ENCODE peak calls at places on chromosomes 4 and X, in six cellular contexts. B is heart right ventricle, H is H9, Z is upper lobe of left lung, V is PC-9, I is DND-41. A is an unnamed sample.

GRCh38 chr4:3442959-3443749 is 1.4 kb downstream of the HGFAC start:
- DNase-seq in Z (peak; percentile 93), B (no peak), I (peak; percentile 60), H (peak; percentile 73), V (no peak), A (no peak)

GRCh38 chrX:56803849-56804681 is 75.0 kb downstream of the NBDY start:
- DNase-seq in I (no peak), Z (no peak), H (no peak), B (no peak), V (no peak), A (no peak)

GRCh38 chr4:19026281-19026680 is 1004.7 kb upstream of the LCORL start:
- DNase-seq in I (no peak), V (no peak), H (no peak), Z (no peak), B (no peak), A (no peak)

GRCh38 chrX:115058276-115058675 is 40.9 kb upstream of the IL13RA2 start:
- DNase-seq in I (no peak), B (peak; percentile 30), V (no peak), H (no peak), Z (no peak), A (peak; percentile 19)

GRCh38 chrX:151742311-151742710 is 7.8 kb downstream of the CNGA2 start:
- DNase-seq in V (no peak), I (no peak), Z (no peak), B (no peak), H (no peak), A (no peak)

GRCh38 chr4:109495514-109495913 is 61.9 kb downstream of the SEC24B start:
- DNase-seq in I (no peak), B (no peak), H (no peak), V (no peak), Z (no peak), A (no peak)

GRCh38 chr4:54098375-54098774 is 1.6 kb upstream of the GSX2 start:
- DNase-seq in I (no peak), Z (no peak), B (no peak), H (no peak), V (no peak), A (no peak)

GRCh38 chr4:79864470-79865190 is 208.4 kb downstream of the ANTXR2 start:
- DNase-seq in I (no peak), B (no peak), H (no peak), Z (no peak), V (no peak), A (no peak)

GRCh38 chrX:48520976-48521352 is 644 bp upstream of the EBP start:
- DNase-seq in B (no peak), H (peak; percentile 63), I (no peak), V (no peak), Z (no peak), A (no peak)

GRCh38 chrX:71919436-71919835 is 8.8 kb downstream of the NHSL2 start:
- DNase-seq in Z (no peak), B (no peak), H (no peak), V (no peak), I (no peak), A (no peak)

GRCh38 chr4:168551945-168552695 is 55.3 kb downstream of the PALLD start:
- DNase-seq in V (no peak), Z (no peak), H (no peak), I (peak; percentile 7), B (no peak), A (no peak)

GRCh38 chrX:69501433-69501832 is 2.7 kb upstream of the NALF2 start:
- DNase-seq in V (no peak), B (peak; percentile 29), Z (no peak), H (peak; percentile 73), I (no peak), A (no peak)

GRCh38 chrX:38970845-38971244 is 169.6 kb downstream of the MID1IP1 start:
- DNase-seq in Z (no peak), H (no peak), I (no peak), V (no peak), B (no peak), A (no peak)

GRCh38 chrX:38965883-38966282 is 164.6 kb downstream of the MID1IP1 start:
- DNase-seq in B (no peak), V (no peak), I (no peak), Z (no peak), H (no peak), A (no peak)

GRCh38 chrX:38970074-38970473 is 168.8 kb downstream of the MID1IP1 start:
- DNase-seq in B (no peak), I (no peak), Z (no peak), H (no peak), V (no peak), A (no peak)

GRCh38 chrX:38968817-38969216 is 167.6 kb downstream of the MID1IP1 start:
- DNase-seq in B (no peak), Z (no peak), I (no peak), H (no peak), V (no peak), A (no peak)

GRCh38 chrX:38968344-38968743 is 167.1 kb downstream of the MID1IP1 start:
- DNase-seq in B (no peak), I (no peak), Z (no peak), V (no peak), H (no peak), A (no peak)
- H3K27ac ChIP-seq in B (no peak overlapping the region), I (no peak overlapping the region), Z (no peak overlapping the region), V (no peak overlapping the region), H (no peak overlapping the region), A (no peak overlapping the region)

GRCh38 chrX:74321191-74321590 is 17.2 kb downstream of the ZCCHC13 start:
- DNase-seq in B (no peak), H (no peak), V (no peak), Z (peak; percentile 33), I (no peak), A (no peak)

GRCh38 chrX:74325130-74326059 is 21.4 kb downstream of the ZCCHC13 start:
- DNase-seq in Z (no peak), I (no peak), V (no peak), B (no peak), H (peak; percentile 94), A (no peak)
- TF ChIP-seq CTCF in Z (no peak), I (no peak), V (no peak), B (no peak), H (peak; percentile 72), A (no peak)

DNA sequence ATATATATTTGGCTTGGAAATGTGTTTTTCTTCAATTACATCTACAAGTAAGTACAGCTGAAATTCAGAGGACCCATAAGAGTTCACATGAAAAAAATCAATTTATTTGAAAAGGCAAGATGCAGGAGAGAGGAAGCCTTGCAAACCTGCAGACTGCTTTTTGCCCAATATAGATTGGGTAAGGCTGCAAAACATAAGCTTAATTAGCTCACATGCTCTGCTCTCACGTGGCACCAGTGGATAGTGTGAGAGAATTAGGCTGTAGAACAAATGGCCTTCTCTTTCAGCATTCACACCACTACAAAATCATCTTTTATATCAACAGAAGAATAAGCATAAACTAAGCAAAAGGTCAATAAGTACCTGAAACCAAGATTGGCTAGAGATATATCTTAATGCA is 26.1 kb downstream of the NUDT6 start:
- DNase-seq in I (no peak), V (no peak), B (no peak), H (no peak), Z (no peak), A (no peak)
- H3K4me1 ChIP-seq in I (no peaks in the 10 kb centered on the region), V (peaks cover 19% of the 10 kb centered on the region), B (no peaks in the 10 kb centered on the region), H (no peaks in the 10 kb centered on the region), Z (no peaks in the 10 kb centered on the region), A (no peaks in the 10 kb centered on the region)

GRCh38 chr4:151676301-151676700 is 84.5 kb downstream of the GATB start:
- DNase-seq in H (no peak), B (no peak), I (no peak), V (no peak), Z (no peak), A (no peak)
- H3K27ac ChIP-seq in H (no peak overlapping the region), B (no peak overlapping the region), I (no peak overlapping the region), V (no peak overlapping the region), Z (no peak overlapping the region), A (no peak overlapping the region)

DNA sequence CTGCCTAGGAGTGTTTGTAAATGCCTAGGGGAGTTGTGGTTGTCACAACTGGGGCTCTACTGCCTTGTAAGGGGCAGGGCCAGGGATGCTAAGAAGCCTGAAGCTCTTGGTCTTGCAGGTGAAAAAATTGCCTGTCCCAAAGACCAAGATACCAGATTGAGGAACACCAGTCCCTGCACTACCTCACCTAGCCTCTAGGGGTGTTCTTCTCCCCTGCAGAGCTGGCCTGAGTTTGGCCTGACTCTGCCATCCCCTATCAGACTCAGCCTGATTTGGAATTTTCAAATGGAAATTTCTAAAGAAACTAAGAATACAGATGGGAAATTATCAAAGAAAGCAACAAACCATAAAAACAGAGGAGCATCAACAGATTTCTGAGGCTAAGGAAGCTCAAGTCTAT is 90.4 kb downstream of the ZC4H2 start:
- DNase-seq in V (no peak), I (no peak), Z (no peak), H (peak; percentile 41), B (no peak), A (no peak)
- TF ChIP-seq CTCF in V (peak; percentile 60), I (peak; percentile 51), Z (peak; percentile 26), H (peak; percentile 65), B (peak; percentile 11), A (no peak)

DNA sequence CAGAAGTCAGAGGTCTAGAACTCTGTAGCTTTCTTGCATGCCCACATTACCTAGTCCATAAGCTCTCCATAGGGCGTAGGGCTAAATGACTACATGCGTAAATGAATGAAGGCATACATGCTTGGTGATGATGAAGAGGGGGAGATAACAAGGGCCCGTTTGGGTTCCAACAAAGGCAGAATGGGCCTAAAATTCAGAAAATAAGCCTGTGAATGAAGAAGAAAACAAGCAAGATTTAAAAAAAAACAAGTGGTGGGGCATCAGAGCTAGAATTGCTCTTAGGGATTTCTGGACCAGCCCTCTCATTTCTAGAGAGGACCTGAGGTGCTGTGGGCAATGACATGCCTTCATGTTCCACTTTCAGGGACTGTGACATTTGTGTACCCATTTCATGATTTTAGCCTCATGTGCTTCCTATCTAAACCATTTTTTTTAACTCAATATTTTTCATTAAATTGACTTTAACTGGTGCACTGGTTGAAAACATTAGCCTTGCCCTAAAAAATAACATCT is 12.1 kb downstream of the GPRIN3 start:
- DNase-seq in I (no peak), H (no peak), V (no peak), B (no peak), Z (no peak), A (no peak)
- H3K4me1 ChIP-seq in I (peaks cover 71% of the 10 kb centered on the region), H (peaks cover 2% of the 10 kb centered on the region), V (no peaks in the 10 kb centered on the region), B (peaks cover 25% of the 10 kb centered on the region), Z (peaks cover 16% of the 10 kb centered on the region), A (no peaks in the 10 kb centered on the region)

DNA sequence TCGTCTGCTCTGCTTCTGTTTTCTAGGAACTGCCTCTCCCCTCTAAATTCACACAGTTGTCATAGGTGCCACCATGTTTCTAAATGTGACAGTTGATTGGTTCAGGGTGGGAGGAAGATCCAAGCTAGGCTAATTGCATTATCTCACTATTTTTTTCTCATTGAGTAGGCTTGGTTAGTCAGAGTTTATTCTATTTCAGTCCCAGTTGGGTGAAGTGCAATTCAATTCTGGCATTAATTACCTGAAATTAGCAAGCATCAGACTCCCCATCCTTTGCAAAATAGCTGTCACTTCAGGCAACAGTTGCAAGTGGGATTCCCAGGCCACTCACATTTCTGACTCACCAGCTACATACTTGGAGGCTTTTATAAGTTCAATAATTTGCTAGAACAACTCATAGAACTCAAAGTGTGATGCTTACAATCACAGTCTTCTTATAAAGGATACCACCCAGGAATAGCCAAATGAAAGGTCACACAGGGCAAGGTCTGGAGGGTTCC is 155.8 kb upstream of the HAND2 start:
- DNase-seq in B (no peak), I (no peak), V (no peak), Z (no peak), H (no peak), A (no peak)
- H3K27ac ChIP-seq in B (no peak overlapping the region), I (no peak overlapping the region), V (no peak overlapping the region), Z (no peak overlapping the region), H (no peak overlapping the region), A (no peak overlapping the region)

A was measured in breast epithelium.